ENCODE peak calls at places on chromosomes 2 and 18, in four cellular contexts. C, R, U and H are unnamed samples.

GRCh38 chr2:98874186-98874689 is 61.8 kb downstream of the CRACDL start:
- DNase-seq in C (no peak), U (no peak), R (no peak), H (no peak)

GRCh38 chr2:11870064-11870463 is 123.6 kb downstream of the LPIN1 start:
- DNase-seq in U (no peak), C (no peak), R (no peak), H (no peak)

GRCh38 chr2:241677392-241677791 is 9.2 kb downstream of the DTYMK start:
- DNase-seq in C (no peak), U (no peak), R (no peak), H (no peak)

GRCh38 chr18:3180325-3180724 is 39.4 kb downstream of the MYOM1 start:
- DNase-seq in U (peak; percentile 31), C (peak; percentile 28), R (peak; percentile 47), H (no peak)

GRCh38 chr2:36408198-36408703 is 52.7 kb downstream of the CRIM1 start:
- DNase-seq in R (peak; percentile 39), C (peak; percentile 85), U (peak; percentile 87), H (peak; percentile 61)

GRCh38 chr2:241014224-241014623 is 15.8 kb downstream of the SNED1 start:
- DNase-seq in U (no peak), R (no peak), C (no peak), H (no peak)

GRCh38 chr2:11939523-11939922 is 193.1 kb downstream of the LPIN1 start:
- DNase-seq in R (no peak), C (no peak), U (no peak), H (no peak)

GRCh38 chr2:205188516-205189138 is 493.7 kb upstream of the NRP2 start:
- DNase-seq in U (peak; percentile 66), R (peak; percentile 12), C (peak; percentile 82), H (peak; percentile 55)

GRCh38 chr2:226172314-226172713 is 627.3 kb downstream of the IRS1 start:
- DNase-seq in U (no peak), C (no peak), R (no peak), H (no peak)

GRCh38 chr2:164882276-164882675 is 40.7 kb upstream of the COBLL1 start:
- DNase-seq in C (no peak), U (no peak), R (no peak), H (no peak)

GRCh38 chr2:232398293-232399034 is 8.2 kb upstream of the ALPG start:
- DNase-seq in C (no peak), R (no peak), U (no peak), H (no peak)

GRCh38 chr2:112836695-112837117 is at the start of gene IL1B:
- DNase-seq in U (peak; percentile 39), C (peak; percentile 81), R (no peak), H (no peak)

GRCh38 chr18:9096013-9096383 is 6.5 kb upstream of the NDUFV2 start:
- DNase-seq in R (no peak), C (no peak), U (no peak), H (no peak)

GRCh38 chr18:12408247-12408869 is 629 bp downstream of the PRELID3A start:
- DNase-seq in R (no peak), U (peak; percentile 54), C (no peak), H (no peak)

GRCh38 chr2:145652992-145653545 is 1133.2 kb upstream of the ZEB2 start:
- DNase-seq in C (peak; percentile 95), U (peak; percentile 91), R (no peak), H (no peak)

GRCh38 chr2:70340921-70341765 is 39.3 kb upstream of the FAM136A start:
- DNase-seq in C (peak; percentile 26), U (peak; percentile 43), R (peak; percentile 66), H (peak; percentile 72)

GRCh38 chr2:86337235-86338099 is at the start of gene REEP1:
- DNase-seq in C (no peak), R (peak; percentile 33), U (peak; percentile 3), H (peak; percentile 43)

GRCh38 chr2:157216421-157216965 is 41.0 kb upstream of the GALNT5 start:
- DNase-seq in R (no peak), C (no peak), U (no peak), H (no peak)

GRCh38 chr2:65536596-65536995 is 104.2 kb upstream of the SPRED2 start:
- DNase-seq in R (no peak), C (no peak), U (no peak), H (no peak)

GRCh38 chr2:38441346-38441745 is 64.3 kb upstream of the ATL2 start:
- DNase-seq in C (no peak), U (no peak), R (no peak), H (no peak)

GRCh38 chr2:224999784-225000183 is 42.5 kb downstream of the DOCK10 start:
- DNase-seq in C (no peak), R (no peak), U (no peak), H (no peak)

GRCh38 chr18:8507361-8507760 is 101.9 kb upstream of the RAB12 start:
- DNase-seq in R (no peak), U (no peak), C (peak; percentile 4), H (no peak)

GRCh38 chr2:85768713-85769112 is 14.9 kb downstream of the ATOH8 start:
- DNase-seq in R (no peak), U (peak; percentile 71), C (no peak), H (no peak)

GRCh38 chr2:58903427-58903826 is 662.3 kb upstream of the FANCL start:
- DNase-seq in C (no peak), U (no peak), R (no peak), H (no peak)

GRCh38 chr2:233486778-233487552 is 79.6 kb downstream of the USP40 start:
- DNase-seq in R (no peak), C (peak; percentile 94), U (peak; percentile 58), H (no peak)

GRCh38 chr2:141778315-141778835 is 352.4 kb downstream of the LRP1B start:
- DNase-seq in U (peak; percentile 2), C (no peak), R (no peak), H (no peak)

GRCh38 chr2:430280-431040 is 142.6 kb upstream of the ALKAL2 start:
- DNase-seq in R (no peak), U (no peak), C (no peak), H (no peak)

GRCh38 chr2:99420751-99421299 is 69.0 kb downstream of the REV1 start:
- DNase-seq in R (no peak), U (peak; percentile 19), C (peak; percentile 78), H (no peak)

GRCh38 chr2:53473236-53473635 is 294.4 kb upstream of the CHAC2 start:
- DNase-seq in R (no peak), U (no peak), C (no peak), H (peak; percentile 45)

DNA sequence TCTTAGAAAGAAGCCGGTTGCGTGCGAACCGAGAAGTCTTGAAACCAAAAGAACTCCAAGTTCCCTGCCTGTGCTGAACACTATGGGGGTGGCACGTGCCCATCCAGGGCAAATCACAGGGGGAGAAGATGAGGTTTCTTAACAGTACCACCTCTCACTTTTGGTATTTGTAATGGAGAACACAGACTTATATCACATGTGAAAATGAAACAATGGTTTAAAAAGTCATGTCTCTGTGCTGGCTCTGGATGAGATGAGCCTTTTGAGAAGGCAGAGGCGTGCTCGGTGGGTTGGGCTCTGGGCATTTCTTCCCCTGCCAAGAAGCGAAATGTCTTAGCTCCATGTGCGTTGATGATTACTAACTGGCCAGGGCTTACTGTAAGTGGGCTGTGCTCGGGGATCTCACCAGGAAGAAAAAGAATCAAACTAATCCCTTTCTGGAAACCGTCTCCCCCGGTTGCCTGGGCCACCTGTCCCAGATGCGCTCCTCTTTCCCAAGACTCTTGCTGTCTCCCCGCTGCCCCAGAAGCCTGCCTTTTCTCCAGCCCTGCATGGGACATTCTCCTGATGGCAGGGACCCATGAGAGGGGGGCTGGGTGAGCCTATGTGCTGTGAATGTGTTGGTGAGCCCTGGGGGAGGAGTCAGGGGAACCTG is 252.9 kb downstream of the PRKCE start:
- DNase-seq in C (no peak), R (no peak), U (no peak), H (no peak)
- H4K8ac ChIP-seq in C (no peak overlapping the region), R (no peak overlapping the region), U (no peak overlapping the region), H (no peak overlapping the region)

GRCh38 chr2:150549381-150549780 is 61.9 kb upstream of the RND3 start:
- DNase-seq in U (no peak), C (no peak), R (no peak), H (no peak)

GRCh38 chr2:150555957-150556356 is 68.5 kb upstream of the RND3 start:
- DNase-seq in R (no peak), U (peak; percentile 37), C (no peak), H (no peak)

GRCh38 chr2:150548527-150548926 is 61.1 kb upstream of the RND3 start:
- DNase-seq in C (peak; percentile 39), U (peak; percentile 49), R (no peak), H (peak; percentile 45)

GRCh38 chr2:150554046-150554445 is 66.6 kb upstream of the RND3 start:
- DNase-seq in C (no peak), U (no peak), R (no peak), H (no peak)

DNA sequence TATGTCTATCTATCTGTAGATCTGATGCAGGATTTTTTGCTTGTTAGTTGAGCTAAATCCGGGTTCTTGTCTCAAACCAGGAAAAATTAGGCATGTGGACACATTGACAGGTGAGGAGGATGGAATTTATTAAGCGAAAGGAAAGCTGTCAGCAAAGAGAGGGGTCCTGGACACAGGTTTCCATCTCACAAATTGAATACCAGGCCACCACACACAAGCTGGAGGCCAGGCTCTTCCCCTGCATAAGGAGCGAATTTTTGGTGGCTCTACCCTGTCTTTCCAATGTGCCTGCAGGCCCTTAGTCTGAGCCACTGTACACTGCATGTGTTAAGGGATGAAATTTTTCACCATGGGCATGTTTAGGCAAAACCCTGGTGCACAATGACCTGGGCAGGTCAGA is 65.0 kb upstream of the RND3 start:
- DNase-seq in R (no peak), U (no peak), C (no peak), H (no peak)
- H4K91ac ChIP-seq in R (no peak overlapping the region), U (no peak overlapping the region), C (peak overlapping the region; percentile 50), H (no peak overlapping the region)

DNA sequence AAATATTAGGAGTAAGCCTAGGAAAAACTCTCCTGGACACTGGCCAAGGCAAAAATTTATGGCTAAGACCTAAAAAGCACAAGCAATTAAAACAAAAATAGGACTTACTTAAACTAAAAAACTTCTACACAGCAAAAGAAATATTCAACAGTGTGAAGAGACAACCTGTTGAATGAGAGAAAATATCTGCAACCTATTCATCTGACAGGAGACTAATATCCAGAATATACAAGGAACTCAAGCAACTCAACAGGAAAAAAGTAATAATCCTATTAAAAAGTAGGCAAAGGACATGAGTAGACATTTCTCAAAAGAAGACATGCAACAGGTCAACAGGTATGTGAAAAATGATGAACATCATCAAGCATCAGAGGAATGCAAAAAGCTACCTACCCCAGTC is 431.1 kb downstream of the ZEB2 start:
- DNase-seq in U (no peak), R (no peak), C (no peak), H (no peak)
- H4K8ac ChIP-seq in U (no peak overlapping the region), R (no peak overlapping the region), C (no peak overlapping the region), H (no peak overlapping the region)

GRCh38 chr18:58316400-58316942 is 272.4 kb downstream of the NEDD4L start:
- DNase-seq in U (no peak), R (no peak), C (no peak), H (no peak)

GRCh38 chr18:58314284-58314683 is 270.3 kb downstream of the NEDD4L start:
- DNase-seq in C (peak; percentile 95), R (no peak), U (peak; percentile 96), H (no peak)

GRCh38 chr18:58313491-58314032 is 269.5 kb downstream of the NEDD4L start:
- DNase-seq in C (no peak), R (no peak), U (no peak), H (no peak)

GRCh38 chr18:58315739-58316215 is 271.8 kb downstream of the NEDD4L start:
- DNase-seq in R (no peak), C (no peak), U (no peak), H (no peak)

DNA sequence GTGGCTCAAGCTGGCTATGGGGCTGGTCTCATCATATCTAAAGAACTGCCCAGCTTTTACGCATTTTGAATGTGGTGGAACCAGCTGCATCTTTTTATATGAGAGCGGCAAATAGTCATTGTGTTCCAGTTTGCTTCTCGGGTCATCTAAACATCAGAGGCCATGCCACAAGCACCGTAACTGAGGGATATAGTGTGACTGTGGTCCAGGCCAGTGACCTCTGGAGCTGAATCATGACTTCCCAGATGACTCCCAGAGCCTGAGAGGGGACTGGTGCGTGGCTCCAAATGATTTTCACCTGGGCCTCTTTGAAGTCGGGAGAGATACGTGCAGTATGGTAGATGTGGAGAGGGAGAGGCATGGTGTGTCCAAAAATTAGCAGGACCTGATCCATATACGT is 271.0 kb downstream of the NEDD4L start:
- DNase-seq in C (peak; percentile 15), U (peak; percentile 41), R (no peak), H (no peak)
- H4K91ac ChIP-seq in C (no peak overlapping the region), U (no peak overlapping the region), R (no peak overlapping the region), H (no peak overlapping the region)